ENCODE peak calls at places on chromosomes 5 and 9, in seven cellular contexts. F is sigmoid colon, K is aorta, Z is GM23248, D is tibial artery, X is HAP-1, Y is endodermal cell. U is an unnamed sample. For H3K4me1, H3K27me3 and H3K9me3, the result is how much of the 10 kb centered on the place peaks cover.

GRCh38 chr5:6408260-6408596 is 29.9 kb upstream of the MED10 start:
- DNase-seq in Y (peak), Z (no peak), D (no peak), F (no peak), X (no peak), K (no peak), U (no peak)

GRCh38 chr5:154397652-154398406 is 48.0 kb upstream of the SAP30L start:
- DNase-seq in Y (no peak), Z (no peak), F (no peak), K (no peak), X (peak), D (peak), U (no peak)

GRCh38 chr9:130938184-130938651 is 829 bp downstream of the FIBCD1 start:
- DNase-seq in K (no peak), Y (no peak), D (no peak), F (no peak), X (no peak), Z (no peak), U (no peak)

GRCh38 chr9:135126480-135127187 is 39.2 kb downstream of the OLFM1 start:
- DNase-seq in Y (peak), K (no peak), X (no peak), Z (peak), F (no peak), D (peak), U (no peak)

GRCh38 chr5:103041071-103041676 is 78.8 kb downstream of the GIN1 start:
- DNase-seq in X (no peak), Y (no peak), Z (peak), F (no peak), D (no peak), K (no peak), U (no peak)

GRCh38 chr5:139765409-139766217 is 30.0 kb upstream of the PSD2 start:
- DNase-seq in D (peak), F (peak), K (peak), X (peak), Z (peak), Y (peak), U (peak)

GRCh38 chr5:128494516-128494915 is 43.5 kb downstream of the FBN2 start:
- DNase-seq in X (peak), D (no peak), Z (no peak), F (no peak), Y (peak), K (no peak), U (no peak)

GRCh38 chr9:87528969-87529368 is 31.3 kb downstream of the DAPK1 start:
- DNase-seq in Z (no peak), D (no peak), F (no peak), X (no peak), Y (no peak), K (no peak), U (no peak)

GRCh38 chr5:26295541-26295940 is 742.8 kb downstream of the CDH9 start:
- DNase-seq in X (no peak), K (no peak), Z (no peak), D (no peak), Y (no peak), F (no peak), U (no peak)

GRCh38 chr5:2193142-2193922 is 310.6 kb upstream of the IRX4 start:
- DNase-seq in K (peak), Y (no peak), D (no peak), X (no peak), F (no peak), Z (no peak), U (no peak)

GRCh38 chr9:83410701-83411100 is 127.5 kb downstream of the FRMD3 start:
- DNase-seq in F (no peak), K (no peak), X (no peak), Y (no peak), Z (no peak), D (no peak), U (no peak)

GRCh38 chr5:96327728-96328127 is 105.3 kb downstream of the PCSK1 start:
- DNase-seq in F (no peak), D (no peak), Y (no peak), Z (peak), X (no peak), K (no peak), U (no peak)

GRCh38 chr5:179820483-179821297 is at the start of gene SQSTM1:
- DNase-seq in Z (peak), Y (peak), F (peak), D (peak), K (peak), X (peak), U (peak)

GRCh38 chr9:16262467-16263261 is 607.8 kb downstream of the BNC2 start:
- DNase-seq in Y (peak), Z (no peak), D (no peak), K (no peak), F (no peak), X (no peak), U (no peak)

GRCh38 chr5:65809817-65810531 is 88.0 kb downstream of the NLN start:
- DNase-seq in K (peak), X (no peak), Y (no peak), Z (peak), F (no peak), D (peak), U (no peak)

GRCh38 chr9:105154723-105155191 is 89.7 kb upstream of the SLC44A1 start:
- DNase-seq in K (no peak), F (no peak), X (no peak), Y (no peak), Z (peak), D (no peak), U (no peak)

GRCh38 chr9:111038336-111039202 is at the start of gene LPAR1:
- DNase-seq in Z (peak), D (peak), F (peak), X (peak), Y (peak), K (peak), U (peak)

GRCh38 chr9:76658510-76659231 is 105.6 kb upstream of the PCA3 start:
- DNase-seq in D (no peak), Z (peak), X (no peak), Y (peak), K (no peak), F (no peak), U (no peak)

GRCh38 chr9:16985559-16986348 is 115.3 kb upstream of the BNC2 start:
- DNase-seq in Y (no peak), Z (peak), X (no peak), K (peak), D (peak), F (peak), U (no peak)

GRCh38 chr9:116286287-116286686 is 132.7 kb downstream of the PAPPA start:
- DNase-seq in K (no peak), D (no peak), X (peak), Z (no peak), Y (peak), F (no peak), U (no peak)

GRCh38 chr5:80569961-80570786 is at the start of gene ANKRD34B:
- DNase-seq in K (peak), X (peak), F (no peak), D (no peak), Z (peak), Y (peak), U (no peak)

GRCh38 chr9:71692337-71692736 is 76.0 kb downstream of the CEMIP2 start:
- DNase-seq in X (no peak), Y (no peak), D (no peak), Z (peak), K (no peak), F (no peak), U (no peak)

GRCh38 chr5:113232246-113232645 is 202.5 kb downstream of the TSSK1B start:
- DNase-seq in F (no peak), Z (peak), Y (no peak), D (no peak), X (no peak), K (no peak), U (no peak)

GRCh38 chr9:111350556-111350955 is 20.5 kb upstream of the OR2K2 start:
- DNase-seq in F (no peak), Y (no peak), K (no peak), D (no peak), Z (no peak), X (no peak), U (no peak)

GRCh38 chr5:66744040-66744439 is 147.8 kb downstream of the MAST4 start:
- DNase-seq in K (no peak), X (no peak), D (no peak), Z (peak), F (no peak), Y (no peak), U (no peak)

GRCh38 chr5:40405230-40405629 is 274.5 kb upstream of the PTGER4 start:
- DNase-seq in F (no peak), X (no peak), K (no peak), Z (no peak), Y (no peak), D (no peak), U (no peak)

GRCh38 chr9:130305381-130305780 is 39.8 kb downstream of the HMCN2 start:
- DNase-seq in X (no peak), F (peak), Y (no peak), D (no peak), Z (peak), K (no peak), U (no peak)

DNA sequence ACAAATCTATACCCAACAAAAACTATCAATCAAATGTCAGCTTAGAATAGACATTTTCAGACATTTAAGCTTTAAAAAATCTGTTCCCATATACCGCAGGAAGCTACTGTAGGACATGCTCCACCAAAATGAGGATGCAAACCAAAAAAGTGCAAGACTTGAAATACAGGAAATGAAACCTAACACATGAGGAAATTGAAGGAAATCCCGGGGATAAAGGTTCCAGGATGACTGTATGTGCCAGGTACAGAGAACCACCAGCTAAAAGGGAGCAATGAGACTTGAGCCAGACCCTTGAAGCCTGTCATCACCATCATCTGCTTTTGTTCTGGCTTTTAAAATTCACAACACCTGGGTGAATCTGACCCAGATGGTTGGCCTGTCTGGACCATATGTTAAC is 21.4 kb downstream of the DIAPH1 start:
- DNase-seq in Y (no peak), K (no peak), Z (no peak), D (no peak), X (no peak), F (no peak), U (no peak)
- H3K4me1 ChIP-seq in Y (under half), K (under half), Z (under half), D (under half), X (under half), F (under half), U (under half)

DNA sequence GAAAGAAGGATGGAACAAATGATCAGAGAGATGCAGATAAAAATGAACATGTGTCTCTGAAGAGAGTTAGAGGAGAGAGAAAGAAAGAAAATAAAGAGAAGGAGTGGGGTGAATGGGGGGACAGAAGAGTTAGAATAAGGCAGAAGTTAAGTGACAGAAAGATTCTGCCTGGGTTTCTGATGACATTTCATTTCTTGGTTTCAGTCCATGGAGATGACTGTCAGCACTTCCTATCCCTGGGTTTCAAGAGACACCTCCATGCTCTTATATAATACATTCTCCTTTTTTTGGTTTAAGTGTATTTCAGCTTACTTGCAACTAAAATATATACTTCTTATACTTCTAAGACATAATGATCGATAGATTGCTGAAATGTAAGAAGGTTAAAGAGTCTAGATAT is 213.0 kb upstream of the IL12B start:
- DNase-seq in Y (no peak), F (no peak), D (no peak), Z (no peak), X (no peak), K (no peak), U (no peak)
- H3K27me3 ChIP-seq in Y (under half), F (under half), D (under half), Z (under half), X (under half), K (under half), U (under half)

DNA sequence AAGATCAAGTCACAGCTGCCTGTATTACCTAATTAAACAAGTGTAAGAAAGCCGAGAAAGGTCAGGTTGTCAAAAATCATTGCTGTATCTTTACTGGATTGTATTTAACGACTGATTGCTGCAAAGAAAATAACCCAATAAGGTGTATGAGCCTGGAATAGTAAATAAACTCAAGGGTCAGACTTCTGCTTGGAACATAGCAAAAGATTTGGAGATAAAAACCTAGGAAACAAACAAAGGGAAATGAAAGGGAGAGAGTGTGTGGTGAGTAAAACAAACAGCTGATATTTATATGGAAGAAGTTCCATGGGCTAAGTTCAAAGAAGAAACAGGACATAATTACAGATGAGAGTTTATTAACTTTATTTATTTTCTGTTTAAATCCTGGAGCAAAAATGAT is 354.0 kb downstream of the TLR4 start:
- DNase-seq in X (no peak), Z (no peak), D (no peak), Y (no peak), F (no peak), K (no peak), U (no peak)
- H3K9me3 ChIP-seq in X (under half), Z (under half), D (under half), Y (under half), F (under half), K (under half), U (under half)

GRCh38 chr9:2055203-2055658 is 40.1 kb downstream of the SMARCA2 start:
- DNase-seq in F (no peak), X (no peak), Y (no peak), D (no peak), Z (peak), K (no peak), U (no peak)

GRCh38 chr9:2059131-2059929 is 44.2 kb downstream of the SMARCA2 start:
- DNase-seq in D (no peak), F (no peak), K (no peak), X (no peak), Z (peak), Y (no peak), U (no peak)

GRCh38 chr9:2050236-2050635 is 35.1 kb downstream of the SMARCA2 start:
- DNase-seq in D (no peak), K (no peak), F (no peak), X (no peak), Z (peak), Y (no peak), U (no peak)

DNA sequence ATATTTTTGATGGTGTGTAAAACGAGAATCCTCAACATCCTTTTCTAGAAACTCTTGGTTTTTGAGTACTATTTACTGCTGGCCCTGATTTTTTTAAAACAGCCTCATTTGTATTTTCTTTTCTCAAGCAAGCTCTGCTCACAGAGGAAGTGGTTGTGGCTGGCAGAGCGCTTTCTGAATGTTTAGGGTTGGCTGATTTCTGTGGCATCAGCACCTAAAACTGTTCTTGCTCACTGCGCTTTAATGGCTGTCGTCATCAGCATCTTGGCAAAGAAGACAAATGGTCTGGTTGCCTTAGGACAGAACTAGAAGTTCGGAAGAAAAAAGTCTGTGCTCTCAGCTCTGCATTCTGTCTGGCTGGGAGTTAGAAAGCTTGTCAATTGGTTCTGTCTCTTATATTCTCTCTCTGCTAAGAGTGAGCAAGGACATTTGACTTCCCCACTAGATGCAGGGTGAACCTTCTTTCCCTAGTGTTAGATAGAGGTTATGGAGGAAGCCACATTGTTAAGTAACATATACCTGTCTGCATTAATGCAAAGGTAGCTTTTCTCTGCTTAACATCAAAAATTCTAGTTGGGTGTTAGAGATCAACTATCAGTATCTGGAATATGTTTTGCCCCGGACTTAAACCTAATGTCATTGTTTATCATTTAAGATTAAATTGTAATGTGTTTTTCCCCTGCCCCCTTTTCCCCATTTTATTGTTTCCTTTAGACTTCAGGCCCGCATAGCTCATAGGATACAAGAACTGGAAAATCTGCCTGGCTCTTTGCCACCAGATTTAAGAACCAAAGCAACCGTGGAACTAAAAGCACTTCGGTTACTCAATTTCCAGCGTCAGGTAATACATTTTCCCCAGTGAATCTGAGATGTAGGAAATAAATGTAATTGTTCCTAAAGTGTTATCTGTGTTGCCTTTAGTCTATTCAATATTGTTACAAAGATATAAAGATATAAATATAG is 39.0 kb downstream of the SMARCA2 start:
- DNase-seq in K (no peak), F (peak), Y (no peak), Z (peak), D (peak), X (no peak), U (no peak)
- H3K4me1 ChIP-seq in K (under half), F (under half), Y (under half), Z (under half), D (under half), X (under half), U (under half)

GRCh38 chr9:97853844-97854695 is 1.0 kb downstream of the FOXE1 start:
- DNase-seq in X (peak), D (no peak), K (no peak), F (no peak), Z (peak), Y (peak), U (no peak)

GRCh38 chr9:97853056-97853843 is at the start of gene FOXE1:
- DNase-seq in D (no peak), F (no peak), Y (peak), K (no peak), X (no peak), Z (no peak), U (no peak)

GRCh38 chr9:97851450-97851883 is 1.6 kb upstream of the FOXE1 start:
- DNase-seq in X (no peak), Z (no peak), Y (peak), K (no peak), D (no peak), F (no peak), U (no peak)

GRCh38 chr9:97852001-97852398 is 1.0 kb upstream of the FOXE1 start:
- DNase-seq in Z (no peak), Y (peak), K (no peak), F (no peak), X (no peak), D (no peak), U (no peak)

GRCh38 chr9:97852399-97853055 is 499 bp upstream of the FOXE1 start:
- DNase-seq in X (no peak), Y (peak), Z (no peak), D (peak), F (no peak), K (no peak), U (no peak)
- H3K27me3 ChIP-seq in X (under half), Y (half or more), Z (half or more), D (under half), F (half or more), K (under half), U (under half)

DNA sequence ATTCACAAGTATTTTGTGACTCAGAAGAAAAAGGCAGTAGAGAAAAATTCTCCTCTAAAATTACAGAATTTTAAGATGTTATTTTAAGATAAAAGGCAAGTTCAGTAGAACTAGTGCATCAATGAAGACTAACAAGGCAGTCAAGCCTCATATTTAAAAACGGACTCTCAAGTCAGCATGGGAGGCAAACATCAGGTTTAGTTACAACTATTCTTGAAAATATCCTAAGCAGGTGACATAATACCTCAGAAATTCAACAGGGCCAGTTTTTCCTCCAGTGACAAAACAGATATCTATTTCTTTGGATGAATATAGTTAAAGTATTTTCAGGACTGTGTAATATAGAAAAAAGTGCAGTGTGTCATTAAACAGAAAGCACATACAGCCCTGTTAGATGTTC is 194.0 kb upstream of the NMUR2 start:
- DNase-seq in X (no peak), Y (no peak), D (no peak), F (no peak), Z (no peak), K (no peak), U (no peak)
- H3K9me3 ChIP-seq in X (under half), Y (under half), D (under half), F (under half), Z (under half), K (under half), U (under half)

GRCh38 chr5:143350341-143350740 is 53.1 kb downstream of the NR3C1 start:
- DNase-seq in F (no peak), Z (no peak), X (no peak), Y (no peak), K (no peak), D (no peak), U (no peak)

GRCh38 chr5:143350790-143351603 is 52.5 kb downstream of the NR3C1 start:
- DNase-seq in Z (peak), Y (no peak), D (no peak), K (no peak), X (no peak), F (no peak), U (no peak)

GRCh38 chr5:143347698-143348344 is 55.7 kb downstream of the NR3C1 start:
- DNase-seq in F (no peak), X (no peak), Z (no peak), Y (no peak), K (no peak), D (no peak), U (no peak)

GRCh38 chr5:143345671-143346440 is 57.6 kb downstream of the NR3C1 start:
- DNase-seq in Z (no peak), K (no peak), Y (peak), D (no peak), F (no peak), X (no peak), U (no peak)

DNA sequence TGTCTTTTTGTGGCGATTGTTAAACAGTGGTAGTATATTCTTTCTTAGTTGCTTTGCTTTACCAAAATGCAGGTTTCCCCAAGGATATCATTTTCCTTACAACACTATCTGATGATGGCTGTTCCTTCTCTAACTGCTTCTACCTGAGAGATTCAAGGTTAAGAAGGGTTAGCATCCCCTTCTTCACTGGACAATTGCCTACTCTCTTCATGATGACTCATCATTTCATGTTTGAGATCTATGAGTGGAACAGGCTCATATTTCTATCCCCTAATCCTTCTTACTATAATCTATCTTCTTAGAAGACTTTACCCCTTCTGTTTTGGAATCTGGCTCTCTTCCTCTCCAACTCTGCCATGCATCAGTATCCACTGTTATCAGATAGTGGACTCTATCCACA is 54.4 kb downstream of the NR3C1 start:
- DNase-seq in F (no peak), X (no peak), Z (peak), D (no peak), K (no peak), Y (no peak), U (no peak)
- H3K4me1 ChIP-seq in F (under half), X (under half), Z (half or more), D (under half), K (under half), Y (under half), U (half or more)

U was measured in lung.